ENCODE peak calls at places on chromosomes 11 and 22, in eight cellular contexts. B, H, F, Q, Y, C, S and N are unnamed samples. For H3K36me3, the result is how much of the 10 kb centered on the place peaks cover.

GRCh38 chr22:17970205-17970708 is 54.1 kb downstream of the MICAL3 start:
- DNase-seq in Q (no peak), F (peak), S (no peak), C (no peak), H (no peak), Y (peak), B (peak), N (peak)

GRCh38 chr11:44090539-44090938 is 4.9 kb upstream of the EXT2 start:
- DNase-seq in H (no peak), B (no peak), S (no peak), Y (no peak), C (no peak), Q (no peak), F (no peak), N (no peak)

GRCh38 chr22:49326558-49326957 is 501.1 kb downstream of the BRD1 start:
- DNase-seq in F (no peak), Q (no peak), C (no peak), H (no peak), B (no peak), Y (no peak), S (no peak), N (no peak)

GRCh38 chr11:61332266-61332822 is 561 bp downstream of the DDB1 start:
- DNase-seq in C (peak), H (no peak), F (peak), S (peak), Y (peak), B (peak), Q (no peak), N (peak)

GRCh38 chr11:130050272-130050671 is 19.4 kb upstream of the APLP2 start:
- DNase-seq in C (no peak), S (no peak), H (no peak), F (no peak), B (peak), Y (no peak), Q (no peak), N (peak)

GRCh38 chr11:108713076-108713790 is 48.4 kb downstream of the DDX10 start:
- DNase-seq in S (no peak), Q (no peak), Y (peak), C (no peak), H (no peak), F (peak), B (peak), N (no peak)

GRCh38 chr22:44180706-44181032 is at the start of gene PARVG:
- DNase-seq in H (no peak), B (no peak), S (peak), F (no peak), C (peak), Y (no peak), Q (no peak), N (peak)

GRCh38 chr11:61482513-61482912 is 26.0 kb upstream of the LRRC10B start:
- DNase-seq in H (no peak), Y (no peak), Q (no peak), C (peak), S (no peak), B (no peak), F (no peak), N (peak)

GRCh38 chr22:48729499-48730171 is 1098.0 kb downstream of the BRD1 start:
- DNase-seq in S (no peak), F (no peak), Y (no peak), Q (no peak), B (no peak), H (no peak), C (no peak), N (no peak)

GRCh38 chr22:40183029-40183581 is 5.4 kb downstream of the TNRC6B start:
- DNase-seq in S (peak), C (no peak), B (peak), F (peak), H (no peak), Q (no peak), Y (peak), N (peak)

GRCh38 chr22:50656122-50657070 is 16.2 kb upstream of the SHANK3 start:
- DNase-seq in Y (peak), Q (no peak), B (no peak), C (no peak), S (no peak), H (no peak), F (peak), N (peak)

GRCh38 chr11:111539426-111540113 is 950 bp upstream of the LAYN start:
- DNase-seq in H (no peak), F (no peak), Y (no peak), S (no peak), C (no peak), B (no peak), Q (no peak), N (no peak)

GRCh38 chr22:40243891-40244290 is 66.2 kb downstream of the TNRC6B start:
- DNase-seq in C (no peak), H (no peak), B (no peak), Y (no peak), F (no peak), S (no peak), Q (no peak), N (no peak)

GRCh38 chr11:114099392-114100178 is 40.1 kb downstream of the ZBTB16 start:
- DNase-seq in Y (peak), Q (peak), C (no peak), F (peak), S (no peak), H (no peak), B (no peak), N (no peak)

GRCh38 chr11:32448232-32448631 is 12.9 kb upstream of the WT1 start:
- DNase-seq in S (no peak), H (peak), C (peak), F (peak), B (no peak), Y (no peak), Q (no peak), N (no peak)

GRCh38 chr11:94924074-94925031 is 49.0 kb downstream of the CWC15 start:
- DNase-seq in C (peak), H (no peak), B (no peak), F (no peak), S (no peak), Y (peak), Q (no peak), N (no peak)

GRCh38 chr11:28526406-28526751 is 418.2 kb downstream of the METTL15 start:
- DNase-seq in F (peak), Y (peak), S (no peak), C (peak), H (peak), Q (no peak), B (no peak), N (no peak)

GRCh38 chr11:36073411-36074203 is 129.7 kb downstream of the LDLRAD3 start:
- DNase-seq in H (no peak), S (peak), B (peak), Q (no peak), F (peak), Y (peak), C (no peak), N (no peak)

GRCh38 chr11:69354545-69354897 is 60.6 kb downstream of the MYEOV start:
- DNase-seq in C (no peak), F (no peak), Q (no peak), H (no peak), B (no peak), Y (no peak), S (no peak), N (no peak)

GRCh38 chr11:69463181-69463891 is 18.1 kb upstream of the LINC01488 start:
- DNase-seq in H (no peak), C (no peak), S (no peak), Q (no peak), Y (peak), F (peak), B (peak), N (no peak)

GRCh38 chr11:95339554-95339953 is 108.6 kb upstream of the SESN3 start:
- DNase-seq in Y (no peak), S (no peak), C (no peak), Q (no peak), F (peak), H (no peak), B (no peak), N (no peak)

GRCh38 chr22:42933783-42934144 is 76.7 kb upstream of the ARFGAP3 start:
- DNase-seq in Q (no peak), S (peak), B (peak), H (no peak), C (no peak), F (peak), Y (peak), N (peak)

GRCh38 chr11:17770048-17770652 is 35.6 kb downstream of the KCNC1 start:
- DNase-seq in F (no peak), S (no peak), H (no peak), B (no peak), Q (peak), Y (no peak), C (peak), N (no peak)

GRCh38 chr11:122246885-122247284 is 130.9 kb upstream of the BLID start:
- DNase-seq in Y (no peak), Q (no peak), F (no peak), H (no peak), C (no peak), B (no peak), S (no peak), N (no peak)

GRCh38 chr11:113805640-113806039 is 26.0 kb downstream of the CLDN25 start:
- DNase-seq in B (no peak), H (no peak), Y (no peak), Q (no peak), S (no peak), C (no peak), F (no peak), N (no peak)

GRCh38 chr11:69483696-69484426 is 2.4 kb downstream of the LINC01488 start:
- DNase-seq in Q (no peak), C (no peak), F (no peak), B (no peak), H (no peak), Y (no peak), S (no peak), N (no peak)

GRCh38 chr22:26477341-26477731 is 6.2 kb downstream of the HPS4 start:
- DNase-seq in H (no peak), F (no peak), S (no peak), C (no peak), Y (no peak), Q (no peak), B (peak), N (no peak)

GRCh38 chr11:46247090-46247489 is 30.4 kb upstream of the CREB3L1 start:
- DNase-seq in H (no peak), Y (peak), B (no peak), Q (peak), C (no peak), S (peak), F (peak), N (no peak)

DNA sequence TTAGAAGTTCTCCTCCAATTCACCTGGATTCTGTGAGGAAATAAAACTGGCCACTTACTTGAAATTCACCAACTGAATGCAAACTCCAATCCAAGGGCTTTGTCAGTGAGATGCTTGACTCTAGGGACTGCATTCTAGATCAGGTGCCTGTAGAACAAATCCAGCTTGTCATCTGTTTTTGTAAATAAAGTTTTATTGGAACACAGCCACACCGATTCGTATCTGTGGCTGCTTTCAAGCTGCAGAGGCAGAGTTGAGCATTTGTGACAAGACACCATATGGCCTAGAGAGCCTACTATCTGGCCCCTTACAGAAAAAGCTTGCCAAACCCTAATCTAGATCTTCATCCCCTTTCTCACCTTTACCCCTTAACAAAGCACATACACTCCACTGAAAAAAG is 82.3 kb downstream of the BTBD10 start:
- DNase-seq in F (no peak), C (no peak), Q (no peak), H (no peak), S (no peak), Y (no peak), B (no peak), N (no peak)
- H3K36me3 ChIP-seq in F (under half), C (under half), Q (under half), H (under half), S (under half), Y (under half), B (under half), N (under half)

DNA sequence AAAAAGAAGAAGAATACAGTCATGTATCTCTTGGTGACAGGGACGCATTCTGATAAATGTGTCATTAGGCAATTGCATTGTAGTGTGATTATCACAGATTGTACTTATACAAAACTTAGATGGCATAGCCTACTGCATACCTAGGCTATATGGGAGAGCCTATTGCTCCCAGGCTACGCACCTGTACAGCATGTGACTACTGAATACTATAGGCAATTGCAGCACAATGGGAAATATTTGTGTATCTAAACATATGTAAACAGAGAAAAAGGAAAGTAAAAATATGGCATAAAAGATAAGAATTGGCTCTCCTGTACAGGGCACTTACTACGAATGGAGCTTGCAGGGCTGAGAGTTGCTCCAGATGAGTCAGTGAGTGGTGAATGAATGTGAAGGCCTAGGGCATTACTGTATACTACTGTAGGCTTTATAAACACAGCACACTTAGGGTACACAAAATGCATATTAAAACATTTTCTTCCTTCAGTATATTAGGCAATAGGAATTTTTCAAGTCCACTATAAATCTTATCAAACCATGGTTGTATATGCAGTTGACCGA is 13.2 kb downstream of the APOL6 start:
- DNase-seq in Y (peak), S (peak), C (no peak), Q (no peak), H (no peak), F (no peak), B (peak), N (peak)
- H3K36me3 ChIP-seq in Y (under half), S (under half), C (half or more), Q (under half), H (under half), F (under half), B (under half), N (under half)

GRCh38 chr11:76196849-76197248 is 9.5 kb downstream of the WNT11 start:
- DNase-seq in H (no peak), S (no peak), Q (no peak), C (no peak), B (no peak), Y (no peak), F (no peak), N (no peak)
- H3K36me3 ChIP-seq in H (under half), S (under half), Q (under half), C (under half), B (under half), Y (under half), F (under half), N (under half)

DNA sequence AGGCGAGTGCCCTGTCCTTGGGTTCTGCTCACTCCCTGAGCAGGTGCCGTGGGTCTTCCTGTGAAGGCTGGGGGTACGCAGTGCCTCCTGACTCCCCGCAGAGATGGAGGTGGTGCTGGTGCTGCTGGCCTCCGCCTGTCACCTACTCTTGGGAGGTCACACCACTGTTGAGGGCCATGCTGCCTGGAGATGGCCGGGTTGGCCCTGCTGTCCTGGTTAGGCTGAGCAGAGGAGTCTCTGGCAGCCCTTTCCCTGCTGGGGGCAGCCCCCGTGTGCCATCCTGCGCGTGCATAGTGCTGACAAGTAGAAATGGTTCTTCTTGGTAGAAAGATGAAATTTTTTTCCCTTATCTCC is 49.6 kb downstream of the MUC6 start:
- DNase-seq in B (no peak), H (no peak), Q (no peak), C (no peak), F (no peak), S (no peak), Y (no peak), N (no peak)
- H3K36me3 ChIP-seq in B (under half), H (under half), Q (half or more), C (under half), F (under half), S (under half), Y (under half), N (half or more)

DNA sequence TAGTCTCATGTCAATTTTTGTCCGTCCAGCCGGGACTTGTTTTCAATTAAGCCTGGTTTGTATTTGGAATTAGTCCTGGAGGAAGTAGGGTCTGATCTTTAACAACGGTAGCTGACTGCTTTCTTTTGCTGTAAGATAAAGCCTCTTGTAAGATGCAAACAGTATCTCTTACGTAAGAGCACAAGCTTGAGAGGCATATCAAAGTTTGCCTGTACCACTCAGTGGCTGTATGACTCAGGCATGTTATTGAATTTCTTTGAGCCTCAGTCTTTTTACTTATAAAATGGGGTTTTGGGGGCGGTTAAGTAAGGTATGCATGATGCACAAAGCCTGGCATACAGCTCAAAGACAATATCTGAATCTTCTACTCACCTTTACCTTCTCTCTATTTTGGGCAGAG is 198.4 kb upstream of the NARS2 start:
- DNase-seq in C (no peak), F (peak), Q (no peak), H (no peak), Y (peak), S (no peak), B (no peak), N (no peak)
- H3K36me3 ChIP-seq in C (under half), F (under half), Q (under half), H (under half), Y (under half), S (under half), B (under half), N (under half)

DNA sequence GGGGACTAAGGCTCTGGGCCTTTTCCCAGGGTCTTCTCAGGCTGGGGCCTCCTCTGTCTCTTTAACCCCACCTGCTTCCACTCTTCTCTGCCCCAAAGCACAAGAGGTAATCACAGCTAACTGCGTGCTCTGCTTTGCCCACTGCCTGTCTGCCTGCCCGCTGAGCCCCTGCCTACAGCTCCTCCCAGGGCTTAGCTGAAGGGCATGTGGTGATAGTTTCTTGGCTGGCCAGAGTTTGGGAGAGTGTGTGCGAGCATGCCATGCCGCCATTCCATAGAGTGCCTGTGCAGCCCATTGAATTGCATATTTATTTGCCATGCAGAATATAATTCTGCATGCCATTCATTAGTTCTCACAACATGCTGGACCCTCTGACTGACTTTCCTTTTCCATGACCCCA is 32.5 kb downstream of the PHLDB1 start:
- DNase-seq in Q (no peak), S (no peak), C (no peak), B (no peak), F (no peak), H (no peak), Y (no peak), N (no peak)
- H3K36me3 ChIP-seq in Q (under half), S (under half), C (under half), B (half or more), F (under half), H (under half), Y (half or more), N (half or more)